ENCODE peak calls at places on chromosome 4, in ten cellular contexts. Z, J, X, P, B, I, E, R, N and Y are unnamed samples.

GRCh38 chr4:10524196-10524833 is 67.1 kb upstream of the ZNF518B start:
- DNase-seq in Z (no peak), J (no peak), X (peak), P (no peak), B (peak), I (no peak), E (peak), R (no peak), N (no peak), Y (no peak)

GRCh38 chr4:70269674-70270073 is 27.3 kb downstream of the CSN3 start:
- DNase-seq in Z (no peak), J (no peak), X (peak), P (peak), B (no peak), I (no peak), E (peak), R (no peak), N (no peak), Y (no peak)

GRCh38 chr4:3704669-3705068 is 61.5 kb upstream of the ADRA2C start:
- DNase-seq in Z (no peak), J (peak), X (no peak), P (no peak), B (no peak), I (no peak), E (no peak), R (no peak), N (no peak), Y (no peak)

GRCh38 chr4:125323547-125324100 is 8.9 kb downstream of the FAT4 start:
- DNase-seq in Z (no peak), J (no peak), X (peak), P (peak), B (no peak), I (no peak), E (peak), R (no peak), N (peak), Y (no peak)

GRCh38 chr4:123163501-123163900 is 233.1 kb upstream of the SPRY1 start:
- DNase-seq in Z (no peak), J (no peak), X (no peak), P (no peak), B (no peak), I (no peak), E (peak), R (no peak), N (no peak), Y (no peak)

GRCh38 chr4:122914292-122914904 is 8.0 kb downstream of the NUDT6 start:
- DNase-seq in Z (no peak), J (no peak), X (peak), P (peak), B (no peak), I (no peak), E (peak), R (peak), N (no peak), Y (no peak)

GRCh38 chr4:83251074-83251835 is 33.3 kb downstream of the COQ2 start:
- DNase-seq in Z (no peak), J (no peak), X (no peak), P (no peak), B (no peak), I (no peak), E (peak), R (no peak), N (no peak), Y (no peak)

GRCh38 chr4:105350859-105351494 is 122.9 kb downstream of the PPA2 start:
- DNase-seq in Z (no peak), J (no peak), X (peak), P (peak), B (no peak), I (no peak), E (peak), R (no peak), N (peak), Y (peak)

GRCh38 chr4:145097821-145098674 is at the start of the genes ABCE1 and ANAPC10:
- DNase-seq in Z (peak), J (peak), X (peak), P (peak), B (peak), I (peak), E (peak), R (peak), N (peak), Y (peak)

GRCh38 chr4:148998719-148999118 is 556.5 kb upstream of the NR3C2 start:
- DNase-seq in Z (peak), J (no peak), X (peak), P (no peak), B (no peak), I (no peak), E (peak), R (no peak), N (no peak), Y (no peak)

GRCh38 chr4:118921736-118922135 is 33.1 kb downstream of the SYNPO2 start:
- DNase-seq in Z (no peak), J (no peak), X (no peak), P (no peak), B (no peak), I (no peak), E (no peak), R (no peak), N (no peak), Y (no peak)

GRCh38 chr4:74516321-74516720 is 71.4 kb downstream of the AREG start:
- DNase-seq in Z (no peak), J (no peak), X (peak), P (no peak), B (no peak), I (no peak), E (peak), R (no peak), N (no peak), Y (no peak)

GRCh38 chr4:1410491-1411325 is 4.5 kb upstream of the NKX1-1 start:
- DNase-seq in Z (peak), J (peak), X (peak), P (peak), B (no peak), I (peak), E (peak), R (peak), N (no peak), Y (no peak)

GRCh38 chr4:5526070-5526831 is 182.1 kb downstream of the EVC2 start:
- DNase-seq in Z (no peak), J (no peak), X (no peak), P (no peak), B (no peak), I (no peak), E (no peak), R (no peak), N (no peak), Y (no peak)

GRCh38 chr4:16686195-16686594 is 212.2 kb downstream of the LDB2 start:
- DNase-seq in Z (no peak), J (no peak), X (peak), P (peak), B (no peak), I (no peak), E (peak), R (no peak), N (peak), Y (peak)

GRCh38 chr4:53119685-53120084 is 246.2 kb downstream of the SCFD2 start:
- DNase-seq in Z (peak), J (no peak), X (peak), P (no peak), B (no peak), I (no peak), E (peak), R (no peak), N (peak), Y (no peak)

GRCh38 chr4:143375326-143376073 is 38.8 kb downstream of the GAB1 start:
- DNase-seq in Z (peak), J (no peak), X (peak), P (peak), B (no peak), I (no peak), E (peak), R (no peak), N (no peak), Y (no peak)

GRCh38 chr4:48025005-48025404 is 8.4 kb downstream of the NIPAL1 start:
- DNase-seq in Z (no peak), J (no peak), X (peak), P (no peak), B (no peak), I (no peak), E (peak), R (no peak), N (no peak), Y (no peak)

GRCh38 chr4:34039766-34040165 is 2204.5 kb downstream of the ARAP2 start:
- DNase-seq in Z (no peak), J (no peak), X (no peak), P (no peak), B (no peak), I (no peak), E (no peak), R (no peak), N (no peak), Y (no peak)

GRCh38 chr4:151432654-151433053 is 23.7 kb downstream of the FHIP1A start:
- DNase-seq in Z (no peak), J (no peak), X (no peak), P (no peak), B (no peak), I (no peak), E (no peak), R (no peak), N (no peak), Y (no peak)

GRCh38 chr4:88900432-88900831 is 156.6 kb downstream of the FAM13A start:
- DNase-seq in Z (no peak), J (no peak), X (peak), P (no peak), B (no peak), I (no peak), E (peak), R (no peak), N (peak), Y (peak)

GRCh38 chr4:42339935-42340406 is 57.3 kb upstream of the SHISA3 start:
- DNase-seq in Z (peak), J (no peak), X (peak), P (peak), B (no peak), I (no peak), E (peak), R (no peak), N (no peak), Y (no peak)

GRCh38 chr4:17126306-17126978 is 228.0 kb upstream of the LDB2 start:
- DNase-seq in Z (no peak), J (no peak), X (no peak), P (no peak), B (no peak), I (no peak), E (no peak), R (no peak), N (no peak), Y (no peak)

GRCh38 chr4:160514126-160514525 is 1411.2 kb downstream of the RAPGEF2 start:
- DNase-seq in Z (no peak), J (no peak), X (no peak), P (no peak), B (no peak), I (no peak), E (no peak), R (no peak), N (peak), Y (no peak)

GRCh38 chr4:30719363-30720020 is 677 bp upstream of the PCDH7 start:
- DNase-seq in Z (peak), J (peak), X (peak), P (peak), B (peak), I (peak), E (peak), R (peak), N (no peak), Y (no peak)

GRCh38 chr4:184111433-184111832 is 106.2 kb downstream of the ENPP6 start:
- DNase-seq in Z (no peak), J (no peak), X (no peak), P (no peak), B (no peak), I (no peak), E (no peak), R (no peak), N (no peak), Y (no peak)

GRCh38 chr4:17055788-17056187 is 157.3 kb upstream of the LDB2 start:
- DNase-seq in Z (no peak), J (no peak), X (peak), P (peak), B (no peak), I (no peak), E (peak), R (no peak), N (no peak), Y (peak)

GRCh38 chr4:174475528-174475927 is 46.8 kb downstream of the HPGD start:
- DNase-seq in Z (no peak), J (no peak), X (no peak), P (no peak), B (no peak), I (no peak), E (no peak), R (no peak), N (no peak), Y (no peak)

GRCh38 chr4:141020801-141021261 is 112.4 kb downstream of the RNF150 start:
- DNase-seq in Z (no peak), J (no peak), X (peak), P (peak), B (no peak), I (no peak), E (peak), R (no peak), N (peak), Y (no peak)

GRCh38 chr4:128384091-128384520 is 96.5 kb upstream of the PGRMC2 start:
- DNase-seq in Z (no peak), J (no peak), X (peak), P (no peak), B (no peak), I (no peak), E (peak), R (no peak), N (no peak), Y (no peak)

GRCh38 chr4:54427826-54428225 is 198.7 kb downstream of the PDGFRA start:
- DNase-seq in Z (no peak), J (no peak), X (no peak), P (no peak), B (no peak), I (no peak), E (no peak), R (no peak), N (no peak), Y (no peak)

GRCh38 chr4:54428940-54429339 is 199.8 kb downstream of the PDGFRA start:
- DNase-seq in Z (no peak), J (no peak), X (no peak), P (no peak), B (no peak), I (no peak), E (no peak), R (no peak), N (no peak), Y (no peak)

GRCh38 chr4:54433686-54434085 is 204.6 kb downstream of the PDGFRA start:
- DNase-seq in Z (peak), J (no peak), X (peak), P (peak), B (no peak), I (no peak), E (peak), R (no peak), N (no peak), Y (no peak)
- TF ChIP-seq CTCF in Z (peak), J (peak), X (peak), P (peak), B (no peak), I (no peak), E (peak), R (peak), N (peak), Y (peak)

GRCh38 chr4:13930155-13930554 is 302.6 kb upstream of the BOD1L1 start:
- DNase-seq in Z (no peak), J (no peak), X (no peak), P (no peak), B (no peak), I (no peak), E (no peak), R (no peak), N (no peak), Y (no peak)

GRCh38 chr4:13938299-13938698 is 310.8 kb upstream of the BOD1L1 start:
- DNase-seq in Z (peak), J (no peak), X (no peak), P (no peak), B (no peak), I (no peak), E (no peak), R (no peak), N (no peak), Y (no peak)

GRCh38 chr4:13928214-13928613 is 300.7 kb upstream of the BOD1L1 start:
- DNase-seq in Z (no peak), J (no peak), X (no peak), P (no peak), B (no peak), I (no peak), E (no peak), R (no peak), N (no peak), Y (no peak)

GRCh38 chr4:13933163-13933562 is 305.6 kb upstream of the BOD1L1 start:
- DNase-seq in Z (peak), J (no peak), X (peak), P (no peak), B (no peak), I (no peak), E (peak), R (no peak), N (no peak), Y (no peak)
- TF ChIP-seq CTCF in Z (no peak), J (no peak), X (peak), P (no peak), B (no peak), I (no peak), E (peak), R (no peak), N (no peak), Y (peak)

GRCh38 chr4:80058740-80059139 is 14.3 kb downstream of the ANTXR2 start:
- DNase-seq in Z (no peak), J (no peak), X (no peak), P (no peak), B (no peak), I (no peak), E (no peak), R (peak), N (no peak), Y (no peak)
- TF ChIP-seq CTCF in Z (no peak), J (no peak), X (no peak), P (no peak), B (no peak), I (no peak), E (no peak), R (no peak), N (no peak), Y (no peak)

GRCh38 chr4:156396534-156396933 is 442.9 kb upstream of the CTSO start:
- DNase-seq in Z (no peak), J (no peak), X (no peak), P (no peak), B (no peak), I (no peak), E (no peak), R (no peak), N (no peak), Y (no peak)
- TF ChIP-seq CTCF in Z (no peak), J (no peak), X (no peak), P (no peak), B (no peak), I (no peak), E (no peak), R (no peak), N (no peak), Y (no peak)